ENCODE peak calls at places on chromosomes 12 and 14, in four cellular contexts. H is SK-N-SH, L is K562, P is H1. K is an unnamed sample.

GRCh38 chr12:77841467-77842054 is 10.9 kb downstream of the NAV3 start:
- DNase-seq in L (no peak), H (no peak), P (no peak), K (no peak)

GRCh38 chr14:103354141-103354540 is 20.1 kb downstream of the EIF5 start:
- DNase-seq in H (no peak), L (no peak), P (no peak), K (no peak)

GRCh38 chr12:90211017-90211416 is 502.4 kb upstream of the ATP2B1 start:
- DNase-seq in H (no peak), P (no peak), L (no peak), K (no peak)

GRCh38 chr12:111692575-111693210 is 6.8 kb downstream of the ACAD10 start:
- DNase-seq in P (peak), L (peak), H (no peak), K (peak)

GRCh38 chr14:64838656-64839055 is 41.1 kb downstream of the SPTB start:
- DNase-seq in P (no peak), L (no peak), H (no peak), K (no peak)

GRCh38 chr12:2408262-2408661 is 355.5 kb downstream of the CACNA1C start:
- DNase-seq in L (no peak), P (no peak), H (no peak), K (no peak)

GRCh38 chr12:116455540-116456306 is 103.5 kb upstream of the MAP1LC3B2 start:
- DNase-seq in L (peak), P (no peak), H (peak), K (no peak)

GRCh38 chr12:11810160-11810559 is 160.7 kb downstream of the ETV6 start:
- DNase-seq in L (no peak), P (no peak), H (no peak), K (no peak)

GRCh38 chr12:88267630-88268029 is 125.5 kb downstream of the TMTC3 start:
- DNase-seq in H (no peak), P (no peak), L (no peak), K (no peak)

GRCh38 chr14:55482936-55483605 is 42.7 kb upstream of the TBPL2 start:
- DNase-seq in L (no peak), P (no peak), H (no peak), K (no peak)

GRCh38 chr14:84965279-84965678 is 564.7 kb upstream of the FLRT2 start:
- DNase-seq in L (no peak), H (no peak), P (no peak), K (no peak)

GRCh38 chr12:119412811-119413794 is 78.6 kb downstream of the CCDC60 start:
- DNase-seq in H (peak), P (peak), L (peak), K (peak)

GRCh38 chr14:70821916-70822705 is 12.8 kb upstream of the MAP3K9 start:
- DNase-seq in H (peak), L (peak), P (peak), K (peak)

GRCh38 chr14:75011356-75012097 is 8.8 kb downstream of the EIF2B2 start:
- DNase-seq in L (no peak), P (no peak), H (no peak), K (no peak)

GRCh38 chr12:132835076-132835870 is 6.6 kb upstream of the GOLGA3 start:
- DNase-seq in L (no peak), P (no peak), H (no peak), K (no peak)

GRCh38 chr14:64235652-64236640 is 58.2 kb downstream of the ESR2 start:
- DNase-seq in P (no peak), H (no peak), L (no peak), K (no peak)

GRCh38 chr12:4997939-4998338 is 45.7 kb upstream of the KCNA5 start:
- DNase-seq in L (no peak), P (no peak), H (no peak), K (no peak)

GRCh38 chr14:60085085-60085484 is 6.6 kb upstream of the PCNX4 start:
- DNase-seq in P (no peak), L (no peak), H (no peak), K (no peak)

GRCh38 chr14:36438883-36439282 is 81.1 kb downstream of the NKX2-1 start:
- DNase-seq in P (no peak), L (no peak), H (no peak), K (no peak)

GRCh38 chr12:26953447-26953846 is 15.2 kb downstream of the FGFR1OP2 start:
- DNase-seq in L (no peak), H (no peak), P (no peak), K (no peak)

GRCh38 chr12:1660304-1661187 is 30.3 kb upstream of the ADIPOR2 start:
- DNase-seq in L (no peak), H (no peak), P (no peak), K (no peak)

GRCh38 chr14:87178277-87178676 is 814.7 kb downstream of the GALC start:
- DNase-seq in H (no peak), L (no peak), P (no peak), K (no peak)

GRCh38 chr14:33678012-33678411 is 272.9 kb downstream of the EGLN3 start:
- DNase-seq in P (no peak), L (no peak), H (no peak), K (no peak)

GRCh38 chr12:119669744-119670472 is 2.0 kb downstream of the PRKAB1 start:
- DNase-seq in P (no peak), H (no peak), L (no peak), K (no peak)

GRCh38 chr14:45526715-45527549 is 273.9 kb upstream of the MIS18BP1 start:
- DNase-seq in H (peak), P (peak), L (peak), K (peak)

GRCh38 chr14:25381498-25381897 is 331.6 kb upstream of the STXBP6 start:
- DNase-seq in H (peak), L (no peak), P (no peak), K (no peak)

GRCh38 chr12:31323466-31324115 is 2.4 kb downstream of the SINHCAF start:
- DNase-seq in H (no peak), L (peak), P (peak), K (peak)

GRCh38 chr14:89241265-89241664 is 175.8 kb downstream of the FOXN3 start:
- DNase-seq in P (no peak), H (no peak), L (no peak), K (no peak)

GRCh38 chr12:106971065-106971464 is 15.4 kb downstream of the TMEM263 start:
- DNase-seq in P (no peak), L (no peak), H (no peak), K (no peak)

GRCh38 chr12:579450-580110 is 83.7 kb downstream of the NINJ2 start:
- DNase-seq in P (no peak), L (no peak), H (no peak), K (no peak)

GRCh38 chr14:53567236-53567785 is 389.3 kb downstream of the BMP4 start:
- DNase-seq in P (no peak), L (no peak), H (no peak), K (no peak)
- TF ChIP-seq TEAD4 in P (peak), L (no peak), H (no peak), K (no peak)

DNA sequence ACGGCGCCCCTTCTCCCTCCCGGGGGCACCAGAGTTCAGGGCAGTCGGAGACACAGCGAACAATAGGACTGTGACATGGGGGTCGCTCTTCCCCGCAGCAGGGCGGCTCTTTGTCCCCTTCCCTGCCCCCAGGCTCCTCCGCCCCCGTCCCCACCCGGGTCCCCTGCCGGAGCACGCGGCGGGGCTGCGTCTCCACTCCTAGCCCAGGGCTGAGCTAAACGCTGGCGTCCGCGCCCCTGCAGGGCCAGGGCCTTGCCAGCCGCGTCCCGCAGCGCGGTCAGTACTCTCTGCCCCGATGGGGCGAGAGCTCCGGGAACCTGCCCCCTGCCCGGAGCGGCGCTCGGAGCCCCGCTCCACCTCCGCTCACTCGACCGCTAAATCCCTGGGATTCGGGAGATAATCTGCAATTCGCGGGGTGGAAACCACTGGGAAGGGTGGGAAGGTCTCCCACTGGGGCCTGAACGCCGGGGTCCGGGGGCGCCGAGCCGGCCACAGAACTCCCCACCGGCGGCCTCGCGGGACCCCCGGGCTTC is 825 bp upstream of the CCDC85C start:
- DNase-seq in P (no peak), H (peak), L (peak), K (peak)
- TF ChIP-seq TEAD4 in P (no peak), H (no peak), L (no peak), K (no peak)

GRCh38 chr12:92624236-92624635 is 78.6 kb upstream of the PLEKHG7 start:
- DNase-seq in H (no peak), L (no peak), P (no peak), K (no peak)
- TF ChIP-seq TEAD4 in H (no peak), L (no peak), P (no peak), K (no peak)

GRCh38 chr12:66776974-66777373 is 98.1 kb upstream of the GRIP1 start:
- DNase-seq in L (no peak), P (no peak), H (no peak), K (no peak)
- TF ChIP-seq TEAD4 in L (no peak), P (no peak), H (no peak), K (no peak)

GRCh38 chr14:72515779-72516770 is 377.8 kb downstream of the DPF3 start:
- DNase-seq in H (no peak), P (no peak), L (no peak), K (no peak)
- TF ChIP-seq TEAD4 in H (no peak), P (no peak), L (no peak), K (no peak)

GRCh38 chr14:76050797-76051392 is 65.3 kb downstream of the IFT43 start:
- DNase-seq in L (peak), H (peak), P (peak), K (peak)
- TF ChIP-seq TEAD4 in L (no peak), H (no peak), P (no peak), K (no peak)

DNA sequence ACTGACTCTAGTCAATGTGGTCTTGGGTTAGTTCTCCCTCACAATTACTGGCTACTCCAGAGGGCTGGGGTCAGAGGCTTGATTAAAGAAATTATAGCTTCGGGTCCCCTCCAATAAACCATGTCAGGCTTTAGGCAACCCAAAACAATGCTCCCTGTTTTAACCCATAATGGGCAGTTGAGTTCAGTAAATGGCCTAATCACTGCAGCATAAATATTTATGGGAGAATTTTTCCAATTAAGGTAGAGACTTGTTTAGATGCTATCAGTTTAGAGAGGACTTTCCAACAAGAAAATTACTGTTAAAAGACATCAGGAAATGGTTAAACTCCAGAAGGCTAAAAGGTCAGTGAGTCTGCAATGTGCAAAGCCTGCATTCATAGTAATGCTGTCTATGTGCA is 389.2 kb upstream of the PRICKLE1 start:
- DNase-seq in H (no peak), P (no peak), L (no peak), K (no peak)
- TF ChIP-seq TEAD4 in H (no peak), P (no peak), L (no peak), K (no peak)

GRCh38 chr12:94718114-94718513 is 67.8 kb upstream of the TMCC3 start:
- DNase-seq in H (no peak), L (no peak), P (no peak), K (no peak)
- TF ChIP-seq TEAD4 in H (no peak), L (no peak), P (no peak), K (no peak)

DNA sequence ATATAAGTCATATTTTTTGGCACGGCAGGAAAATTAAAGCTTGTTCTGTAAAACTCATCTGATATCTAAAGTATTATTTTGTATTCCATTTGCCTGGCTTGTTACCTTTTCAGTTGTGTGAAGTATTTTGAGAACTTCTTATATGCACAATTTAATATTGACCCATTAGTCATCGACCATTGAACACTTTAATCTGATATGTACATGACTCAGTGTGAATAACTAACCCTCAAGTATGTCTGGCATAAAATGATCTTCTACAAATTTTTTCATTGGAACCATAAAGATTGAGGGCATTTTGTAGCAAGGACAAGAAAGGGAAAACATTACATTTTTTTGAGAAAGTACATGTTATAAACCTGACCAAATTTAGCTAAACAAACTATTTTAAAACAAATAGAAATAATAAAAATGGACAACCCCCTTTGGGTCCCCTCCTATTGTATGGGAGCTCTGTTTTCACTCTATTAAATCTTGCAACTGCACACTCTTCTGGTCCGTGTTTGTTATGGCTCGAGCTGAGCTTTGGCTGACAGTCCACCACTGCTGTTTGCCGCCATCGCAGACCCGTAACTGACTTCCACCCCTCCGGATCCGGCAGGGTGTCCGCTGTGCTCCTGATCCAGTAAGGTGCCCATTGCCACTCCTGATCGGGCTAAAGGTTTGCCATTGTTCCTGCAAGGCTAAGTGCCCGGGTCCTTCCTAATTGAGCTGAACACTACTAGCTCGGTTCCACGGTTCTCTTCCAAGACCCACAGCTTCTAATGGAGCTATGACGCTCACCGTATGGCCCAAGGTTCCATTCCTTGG is 118.8 kb downstream of the SLC6A15 start:
- DNase-seq in H (no peak), L (no peak), P (no peak), K (no peak)
- TF ChIP-seq TEAD4 in H (peak), L (no peak), P (no peak), K (no peak)